ENCODE peak calls at places on chromosomes 6 and 20, in nine cellular contexts. One of them, this sample, is unnamed. For H3K9me3 and H3K4me1, the result is how much of the 10 kb centered on the place peaks cover.

GRCh38 chr6:36200998-36201596 is 4.6 kb downstream of the BRPF3 start:
- DNase-seq in tibial artery: no peak
- DNase-seq in GM12878: no peak
- DNase-seq in GM23248: no peak
- DNase-seq in uterus: no peak
- DNase-seq in effector memory CD4-positive, alpha-beta T cell: no peak
- DNase-seq in stomach: no peak
- DNase-seq in heart left ventricle: no peak
- DNase-seq in A673: no peak
- DNase-seq in this sample: no peak

GRCh38 chr20:46151936-46152335 is 33.8 kb downstream of the CD40 start:
- DNase-seq in GM23248: no peak
- DNase-seq in effector memory CD4-positive, alpha-beta T cell: no peak
- DNase-seq in uterus: no peak
- DNase-seq in GM12878: no peak
- DNase-seq in A673: no peak
- DNase-seq in tibial artery: no peak
- DNase-seq in heart left ventricle: no peak
- DNase-seq in stomach: no peak
- DNase-seq in this sample: no peak

GRCh38 chr20:24779166-24779565 is 169.9 kb upstream of the CST7 start:
- DNase-seq in stomach: no peak
- DNase-seq in uterus: no peak
- DNase-seq in A673: peak
- DNase-seq in GM23248: no peak
- DNase-seq in GM12878: no peak
- DNase-seq in effector memory CD4-positive, alpha-beta T cell: no peak
- DNase-seq in heart left ventricle: no peak
- DNase-seq in tibial artery: peak
- DNase-seq in this sample: no peak

GRCh38 chr6:123997223-123997622 is 193.6 kb downstream of the NKAIN2 start:
- DNase-seq in tibial artery: no peak
- DNase-seq in A673: no peak
- DNase-seq in stomach: no peak
- DNase-seq in GM23248: no peak
- DNase-seq in GM12878: no peak
- DNase-seq in effector memory CD4-positive, alpha-beta T cell: no peak
- DNase-seq in heart left ventricle: no peak
- DNase-seq in uterus: no peak
- DNase-seq in this sample: no peak

GRCh38 chr6:37005061-37005810 is at the start of gene FGD2:
- DNase-seq in uterus: no peak
- DNase-seq in A673: no peak
- DNase-seq in tibial artery: no peak
- DNase-seq in effector memory CD4-positive, alpha-beta T cell: no peak
- DNase-seq in stomach: no peak
- DNase-seq in GM23248: no peak
- DNase-seq in heart left ventricle: no peak
- DNase-seq in GM12878: no peak
- DNase-seq in this sample: no peak

GRCh38 chr6:29926795-29927427 is 15.4 kb upstream of the HLA-A start:
- DNase-seq in stomach: peak
- DNase-seq in heart left ventricle: peak
- DNase-seq in effector memory CD4-positive, alpha-beta T cell: peak
- DNase-seq in A673: peak
- DNase-seq in tibial artery: peak
- DNase-seq in uterus: peak
- DNase-seq in GM12878: no peak
- DNase-seq in GM23248: peak
- DNase-seq in this sample: peak

GRCh38 chr20:6162239-6162638 is 39.4 kb upstream of the FERMT1 start:
- DNase-seq in effector memory CD4-positive, alpha-beta T cell: no peak
- DNase-seq in uterus: peak
- DNase-seq in stomach: no peak
- DNase-seq in GM23248: peak
- DNase-seq in A673: no peak
- DNase-seq in tibial artery: peak
- DNase-seq in GM12878: no peak
- DNase-seq in heart left ventricle: peak
- DNase-seq in this sample: peak

GRCh38 chr20:45153147-45153546 is 21.6 kb upstream of the PI3 start:
- DNase-seq in heart left ventricle: no peak
- DNase-seq in GM12878: no peak
- DNase-seq in GM23248: no peak
- DNase-seq in stomach: no peak
- DNase-seq in A673: no peak
- DNase-seq in tibial artery: no peak
- DNase-seq in effector memory CD4-positive, alpha-beta T cell: no peak
- DNase-seq in uterus: no peak
- DNase-seq in this sample: no peak

GRCh38 chr6:35635601-35636597 is 52.8 kb downstream of the FKBP5 start:
- DNase-seq in tibial artery: no peak
- DNase-seq in heart left ventricle: no peak
- DNase-seq in A673: no peak
- DNase-seq in effector memory CD4-positive, alpha-beta T cell: no peak
- DNase-seq in GM12878: no peak
- DNase-seq in GM23248: no peak
- DNase-seq in stomach: no peak
- DNase-seq in uterus: no peak
- DNase-seq in this sample: no peak

GRCh38 chr6:112311950-112312547 is 35.1 kb upstream of the RFPL4B start:
- DNase-seq in A673: peak
- DNase-seq in tibial artery: no peak
- DNase-seq in heart left ventricle: no peak
- DNase-seq in uterus: no peak
- DNase-seq in stomach: no peak
- DNase-seq in GM12878: no peak
- DNase-seq in effector memory CD4-positive, alpha-beta T cell: no peak
- DNase-seq in GM23248: peak
- DNase-seq in this sample: no peak

GRCh38 chr6:53916804-53917463 is 122.1 kb downstream of the LRRC1 start:
- DNase-seq in A673: no peak
- DNase-seq in effector memory CD4-positive, alpha-beta T cell: no peak
- DNase-seq in stomach: no peak
- DNase-seq in uterus: no peak
- DNase-seq in tibial artery: no peak
- DNase-seq in GM12878: no peak
- DNase-seq in heart left ventricle: no peak
- DNase-seq in GM23248: no peak
- DNase-seq in this sample: no peak

GRCh38 chr20:43945391-43946205 is 30.9 kb downstream of the TOX2 start:
- DNase-seq in stomach: no peak
- DNase-seq in uterus: no peak
- DNase-seq in tibial artery: no peak
- DNase-seq in effector memory CD4-positive, alpha-beta T cell: no peak
- DNase-seq in GM12878: no peak
- DNase-seq in A673: no peak
- DNase-seq in heart left ventricle: no peak
- DNase-seq in GM23248: no peak
- DNase-seq in this sample: no peak

DNA sequence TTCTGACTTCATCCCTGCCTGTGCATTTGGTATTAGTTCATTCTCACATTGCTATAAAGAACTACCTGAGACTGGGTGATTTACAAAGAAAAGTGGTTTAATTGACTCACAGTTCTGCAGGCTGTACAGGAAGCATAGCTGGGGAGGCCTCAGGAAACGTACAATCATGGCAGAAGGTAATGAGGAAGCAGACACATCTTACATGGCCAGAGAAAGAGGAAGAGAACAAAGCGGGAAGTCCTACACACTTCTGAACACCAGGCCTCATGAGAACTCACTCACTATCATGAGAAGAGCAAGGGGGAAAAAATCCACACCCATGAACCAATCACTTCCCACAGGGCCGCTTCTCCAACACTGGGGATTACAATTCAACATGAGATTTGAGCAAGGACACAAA is 303.9 kb downstream of the CBLN4 start:
- DNase-seq in uterus: no peak
- DNase-seq in tibial artery: no peak
- DNase-seq in GM12878: no peak
- DNase-seq in heart left ventricle: no peak
- DNase-seq in A673: no peak
- DNase-seq in effector memory CD4-positive, alpha-beta T cell: no peak
- DNase-seq in stomach: no peak
- DNase-seq in GM23248: no peak
- DNase-seq in this sample: no peak
- H3K27ac ChIP-seq in uterus: no peak
- H3K27ac ChIP-seq in tibial artery: no peak
- H3K27ac ChIP-seq in GM12878: no peak
- H3K27ac ChIP-seq in heart left ventricle: no peak
- H3K27ac ChIP-seq in A673: no peak
- H3K27ac ChIP-seq in effector memory CD4-positive, alpha-beta T cell: no peak
- H3K27ac ChIP-seq in stomach: no peak
- H3K27ac ChIP-seq in GM23248: no peak
- H3K27ac ChIP-seq in this sample: no peak

GRCh38 chr20:37454636-37455035 is 66.4 kb upstream of the NNAT start:
- DNase-seq in tibial artery: no peak
- DNase-seq in GM12878: no peak
- DNase-seq in heart left ventricle: no peak
- DNase-seq in A673: no peak
- DNase-seq in GM23248: no peak
- DNase-seq in effector memory CD4-positive, alpha-beta T cell: no peak
- DNase-seq in stomach: no peak
- DNase-seq in uterus: no peak
- DNase-seq in this sample: no peak
- H3K9me3 ChIP-seq in tibial artery: under half
- H3K9me3 ChIP-seq in GM12878: under half
- H3K9me3 ChIP-seq in heart left ventricle: under half
- H3K9me3 ChIP-seq in A673: under half
- H3K9me3 ChIP-seq in GM23248: under half
- H3K9me3 ChIP-seq in effector memory CD4-positive, alpha-beta T cell: under half
- H3K9me3 ChIP-seq in stomach: half or more
- H3K9me3 ChIP-seq in uterus: under half
- H3K9me3 ChIP-seq in this sample: under half

GRCh38 chr6:89243331-89243629 is 26.1 kb upstream of the GABRR1 start:
- DNase-seq in GM12878: no peak
- DNase-seq in A673: peak
- DNase-seq in heart left ventricle: no peak
- DNase-seq in effector memory CD4-positive, alpha-beta T cell: no peak
- DNase-seq in uterus: no peak
- DNase-seq in stomach: no peak
- DNase-seq in GM23248: peak
- DNase-seq in tibial artery: no peak
- DNase-seq in this sample: no peak

GRCh38 chr6:89239338-89239737 is 22.2 kb upstream of the GABRR1 start:
- DNase-seq in tibial artery: no peak
- DNase-seq in uterus: no peak
- DNase-seq in GM12878: no peak
- DNase-seq in heart left ventricle: no peak
- DNase-seq in A673: peak
- DNase-seq in stomach: no peak
- DNase-seq in GM23248: peak
- DNase-seq in effector memory CD4-positive, alpha-beta T cell: no peak
- DNase-seq in this sample: no peak

GRCh38 chr6:89237158-89237557 is 20.0 kb upstream of the GABRR1 start:
- DNase-seq in effector memory CD4-positive, alpha-beta T cell: no peak
- DNase-seq in GM23248: no peak
- DNase-seq in heart left ventricle: no peak
- DNase-seq in tibial artery: no peak
- DNase-seq in stomach: no peak
- DNase-seq in A673: no peak
- DNase-seq in uterus: no peak
- DNase-seq in GM12878: no peak
- DNase-seq in this sample: no peak

GRCh38 chr6:89244237-89244985 is 27.3 kb upstream of the GABRR1 start:
- DNase-seq in effector memory CD4-positive, alpha-beta T cell: no peak
- DNase-seq in uterus: no peak
- DNase-seq in stomach: no peak
- DNase-seq in tibial artery: no peak
- DNase-seq in heart left ventricle: no peak
- DNase-seq in GM12878: no peak
- DNase-seq in A673: no peak
- DNase-seq in GM23248: no peak
- DNase-seq in this sample: no peak

DNA sequence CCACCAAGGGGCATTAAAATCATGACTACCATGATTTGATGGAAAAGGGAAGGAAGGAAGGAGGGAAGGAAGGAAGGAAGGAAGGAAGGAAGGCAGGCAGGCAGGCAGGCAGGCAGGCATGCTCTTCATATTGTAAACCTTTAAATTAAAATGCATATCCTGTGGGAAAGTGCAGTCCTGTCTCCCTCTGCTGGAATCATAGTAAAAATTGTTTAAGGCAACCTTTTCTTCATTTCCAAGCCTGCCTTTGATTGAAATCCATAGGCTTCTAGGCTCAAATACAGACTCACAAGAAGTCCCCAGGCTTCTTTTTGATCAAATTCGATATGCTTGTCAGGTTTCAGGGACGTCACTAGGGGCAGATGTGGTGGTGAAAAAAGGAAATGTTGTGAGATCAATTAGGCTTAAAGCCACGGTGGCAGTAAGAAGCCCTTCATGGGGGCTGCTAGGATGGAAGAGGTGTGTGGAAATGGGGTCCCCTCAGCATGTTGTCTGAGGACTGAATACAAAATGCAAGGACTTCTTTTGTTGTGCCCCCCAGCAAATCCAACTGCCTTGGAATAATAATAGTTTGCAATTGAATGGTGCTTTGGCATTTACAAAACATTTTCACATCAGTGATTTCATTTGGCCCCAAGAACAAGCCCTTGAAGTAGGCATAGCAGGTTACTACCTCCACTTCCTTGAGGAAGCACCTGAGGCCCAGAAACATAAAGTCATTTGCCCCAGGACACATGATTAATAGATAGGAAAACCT is 25.6 kb upstream of the GABRR1 start:
- DNase-seq in GM23248: peak
- DNase-seq in heart left ventricle: no peak
- DNase-seq in effector memory CD4-positive, alpha-beta T cell: no peak
- DNase-seq in uterus: no peak
- DNase-seq in GM12878: no peak
- DNase-seq in A673: peak
- DNase-seq in stomach: no peak
- DNase-seq in tibial artery: no peak
- DNase-seq in this sample: no peak
- H3K4me1 ChIP-seq in GM23248: under half
- H3K4me1 ChIP-seq in heart left ventricle: under half
- H3K4me1 ChIP-seq in effector memory CD4-positive, alpha-beta T cell: under half
- H3K4me1 ChIP-seq in uterus: under half
- H3K4me1 ChIP-seq in GM12878: under half
- H3K4me1 ChIP-seq in A673: under half
- H3K4me1 ChIP-seq in stomach: under half
- H3K4me1 ChIP-seq in tibial artery: under half
- H3K4me1 ChIP-seq in this sample: under half

DNA sequence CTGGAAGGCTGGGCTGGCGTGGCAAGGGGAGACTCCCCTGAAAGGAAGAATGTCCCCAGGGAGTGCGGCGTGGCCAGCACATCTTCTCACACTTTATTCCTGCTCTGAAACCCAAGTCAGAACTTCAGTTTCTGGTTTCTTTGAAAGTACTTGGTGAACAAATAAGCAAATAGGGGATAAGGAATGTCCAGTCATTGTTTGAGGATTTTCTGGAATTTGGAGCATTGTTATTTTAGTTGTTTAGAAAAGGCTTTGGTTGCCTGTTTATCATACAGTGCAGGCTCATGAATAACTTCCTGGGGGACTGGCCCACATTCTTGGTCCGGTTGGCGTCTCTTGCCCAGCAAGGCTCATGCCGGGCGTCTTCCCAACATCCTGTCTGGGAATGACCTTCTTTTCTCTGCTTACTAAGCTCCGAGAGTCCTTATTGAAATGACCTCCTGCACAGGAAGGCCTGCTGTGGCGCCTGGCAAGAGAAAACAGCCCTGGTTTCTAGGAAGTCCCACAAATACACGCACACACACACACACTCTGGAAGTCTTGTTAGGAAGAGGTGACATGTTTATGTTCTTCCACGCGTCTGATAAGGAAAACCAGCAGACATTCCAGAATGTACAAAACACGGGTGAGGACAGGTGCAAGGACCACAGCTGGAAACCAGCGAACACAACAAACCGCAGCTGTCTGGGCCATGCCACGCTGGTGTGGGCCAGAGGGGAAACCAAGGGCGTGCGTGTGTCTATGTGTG is 71.9 kb downstream of the TMEM170B start:
- DNase-seq in uterus: peak
- DNase-seq in effector memory CD4-positive, alpha-beta T cell: no peak
- DNase-seq in A673: peak
- DNase-seq in GM12878: no peak
- DNase-seq in heart left ventricle: peak
- DNase-seq in stomach: no peak
- DNase-seq in tibial artery: peak
- DNase-seq in GM23248: peak
- DNase-seq in this sample: no peak
- H3K27ac ChIP-seq in uterus: no peak
- H3K27ac ChIP-seq in effector memory CD4-positive, alpha-beta T cell: no peak
- H3K27ac ChIP-seq in A673: no peak
- H3K27ac ChIP-seq in GM12878: no peak
- H3K27ac ChIP-seq in heart left ventricle: peak
- H3K27ac ChIP-seq in stomach: peak
- H3K27ac ChIP-seq in tibial artery: peak
- H3K27ac ChIP-seq in GM23248: peak
- H3K27ac ChIP-seq in this sample: peak

This sample was measured in psoas muscle.